ENCODE peak calls at places on chromosomes 2 and 18, in four cellular contexts. L is K562, O is HepG2, A is HCT116. V is an unnamed sample.

GRCh38 chr2:226060228-226060627 is 660.7 kb downstream of the NYAP2 start:
- DNase-seq in O (peak), L (no peak), A (no peak), V (no peak)

GRCh38 chr18:38611036-38611964 is 1045.7 kb upstream of the CELF4 start:
- DNase-seq in L (no peak), O (no peak), A (no peak), V (no peak)

GRCh38 chr2:62685986-62686625 is 19.4 kb upstream of the EHBP1 start:
- DNase-seq in A (no peak), O (no peak), L (no peak), V (no peak)

GRCh38 chr2:109204412-109204811 is 75.4 kb downstream of the SH3RF3 start:
- DNase-seq in A (no peak), L (no peak), O (no peak), V (no peak)

GRCh38 chr2:78892310-78892709 is 133.2 kb upstream of the REG3G start:
- DNase-seq in A (no peak), L (no peak), O (no peak), V (no peak)

GRCh38 chr2:149924549-149925213 is 337.1 kb upstream of the MMADHC start:
- DNase-seq in A (no peak), O (no peak), L (no peak), V (no peak)

GRCh38 chr2:160298960-160299359 is 98.9 kb upstream of the ITGB6 start:
- DNase-seq in L (no peak), A (no peak), O (no peak), V (no peak)

GRCh38 chr2:152781210-152781609 is 62.8 kb downstream of the ARL6IP6 start:
- DNase-seq in A (no peak), O (no peak), L (no peak), V (no peak)

GRCh38 chr2:3483227-3483985 is 35.9 kb downstream of the ADI1 start:
- DNase-seq in L (no peak), O (no peak), A (no peak), V (no peak)

GRCh38 chr2:152950125-152950524 is 231.7 kb downstream of the ARL6IP6 start:
- DNase-seq in O (no peak), A (no peak), L (no peak), V (no peak)

GRCh38 chr2:41709702-41710599 is 337.9 kb upstream of the PKDCC start:
- DNase-seq in L (no peak), O (no peak), A (no peak), V (no peak)

GRCh38 chr2:67797801-67798535 is 264.8 kb downstream of the C1D start:
- DNase-seq in O (no peak), L (no peak), A (no peak), V (no peak)

GRCh38 chr2:238043851-238044250 is 16.9 kb upstream of the SCLY start:
- DNase-seq in O (no peak), L (no peak), A (no peak), V (no peak)

GRCh38 chr2:238168196-238168815 is 9.5 kb downstream of the ERFE start:
- DNase-seq in L (peak), O (no peak), A (no peak), V (no peak)

GRCh38 chr2:232621186-232621585 is 12.2 kb upstream of the EFHD1 start:
- DNase-seq in A (no peak), O (no peak), L (no peak), V (no peak)

GRCh38 chr18:54023471-54023870 is 201.0 kb downstream of the MBD2 start:
- DNase-seq in L (no peak), A (no peak), O (no peak), V (no peak)

GRCh38 chr2:96138146-96139145 is at the start of gene ASTL:
- DNase-seq in A (no peak), O (peak), L (peak), V (no peak)

GRCh38 chr18:25658476-25658875 is 306.5 kb upstream of the ZNF521 start:
- DNase-seq in O (no peak), L (no peak), A (no peak), V (no peak)

GRCh38 chr2:187365315-187365714 is 82.7 kb downstream of the CALCRL start:
- DNase-seq in A (no peak), L (no peak), O (no peak), V (no peak)

GRCh38 chr2:19262150-19262549 is 96.3 kb downstream of the OSR1 start:
- DNase-seq in O (no peak), L (no peak), A (no peak), V (no peak)

GRCh38 chr18:45837283-45838070 is 12.0 kb downstream of the SIGLEC15 start:
- DNase-seq in A (no peak), O (no peak), L (no peak), V (no peak)

GRCh38 chr18:9260388-9261380 is 73.9 kb upstream of the TWSG1 start:
- DNase-seq in A (no peak), O (no peak), L (no peak), V (no peak)

GRCh38 chr18:5152335-5153020 is 44.6 kb downstream of the AKAIN1 start:
- DNase-seq in O (no peak), A (no peak), L (no peak), V (no peak)

GRCh38 chr2:163155279-163155883 is 316.8 kb upstream of the KCNH7 start:
- DNase-seq in L (peak), A (peak), O (peak), V (no peak)

GRCh38 chr18:3340682-3341097 is 78.8 kb downstream of the MYL12B start:
- DNase-seq in L (no peak), O (no peak), A (no peak), V (no peak)

GRCh38 chr2:58336416-58336815 is 95.3 kb upstream of the FANCL start:
- DNase-seq in L (no peak), O (no peak), A (no peak), V (no peak)

GRCh38 chr18:6281874-6282273 is 132.8 kb downstream of the L3MBTL4 start:
- DNase-seq in A (no peak), L (no peak), O (peak), V (no peak)

GRCh38 chr18:6280344-6280743 is 134.4 kb downstream of the L3MBTL4 start:
- DNase-seq in O (no peak), L (no peak), A (no peak), V (no peak)

GRCh38 chr18:6289454-6290242 is 125.1 kb downstream of the L3MBTL4 start:
- DNase-seq in A (no peak), L (no peak), O (no peak), V (no peak)

GRCh38 chr18:6284300-6284699 is 130.4 kb downstream of the L3MBTL4 start:
- DNase-seq in A (no peak), O (no peak), L (no peak), V (no peak)

DNA sequence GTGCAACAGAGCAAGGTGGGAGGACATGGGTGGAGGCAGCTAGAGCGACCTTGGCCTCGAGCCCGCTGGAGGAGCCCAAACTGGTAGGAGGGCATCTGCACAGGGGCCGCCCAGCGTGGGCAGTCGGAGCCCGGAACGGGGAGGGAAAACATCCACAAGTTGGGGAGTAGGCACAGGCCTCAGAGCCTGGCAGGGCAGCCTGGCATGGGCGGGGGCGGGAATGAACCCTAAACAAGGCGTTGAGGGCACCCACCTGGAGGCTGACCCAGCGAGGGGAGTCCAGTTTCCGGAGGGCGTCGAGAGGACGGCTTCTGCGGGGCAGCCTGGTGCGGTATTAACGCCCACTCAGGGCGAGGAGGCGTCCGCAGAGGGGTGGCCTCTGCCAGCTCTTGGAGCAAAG is 129.9 kb downstream of the L3MBTL4 start:
- DNase-seq in O (no peak), A (no peak), L (no peak), V (no peak)
- TF ChIP-seq TCF7L2 in O (no peak), A (no peak), L (no peak), V (no peak)

GRCh38 chr2:239318790-239319189 is 82.0 kb downstream of the HDAC4 start:
- DNase-seq in A (no peak), L (peak), O (no peak), V (no peak)
- TF ChIP-seq TCF7L2 in A (no peak), L (no peak), O (no peak), V (no peak)

DNA sequence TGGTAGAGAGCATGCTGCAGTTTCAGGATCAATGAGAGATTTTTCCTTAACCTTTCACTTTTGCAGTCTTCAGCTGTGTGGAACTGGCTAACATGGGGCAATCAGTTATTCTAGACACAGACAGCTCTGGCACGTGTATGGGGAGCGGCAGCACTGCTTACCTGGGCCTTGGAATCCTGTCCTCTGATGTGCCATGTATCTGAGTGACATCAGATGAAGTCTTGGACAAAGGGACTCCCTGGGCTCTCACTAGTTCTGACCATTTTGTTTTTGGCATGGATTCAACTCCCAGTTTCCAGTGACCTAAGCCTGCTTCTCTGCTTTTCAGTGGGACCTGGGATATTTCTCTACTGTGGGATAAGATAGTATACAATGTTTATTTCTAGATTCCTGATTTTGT is 54.3 kb downstream of the RNF144A start:
- DNase-seq in A (no peak), O (no peak), L (no peak), V (no peak)
- TF ChIP-seq TCF7L2 in A (no peak), O (no peak), L (no peak), V (no peak)

GRCh38 chr2:64858541-64859031 is 130.6 kb upstream of the SLC1A4 start:
- DNase-seq in L (no peak), O (no peak), A (no peak), V (no peak)
- TF ChIP-seq TCF7L2 in L (no peak), O (no peak), A (no peak), V (no peak)

GRCh38 chr2:199757466-199757865 is 93.5 kb downstream of the FTCDNL1 start:
- DNase-seq in L (no peak), O (no peak), A (no peak), V (no peak)
- TF ChIP-seq TCF7L2 in L (no peak), O (no peak), A (no peak), V (no peak)

DNA sequence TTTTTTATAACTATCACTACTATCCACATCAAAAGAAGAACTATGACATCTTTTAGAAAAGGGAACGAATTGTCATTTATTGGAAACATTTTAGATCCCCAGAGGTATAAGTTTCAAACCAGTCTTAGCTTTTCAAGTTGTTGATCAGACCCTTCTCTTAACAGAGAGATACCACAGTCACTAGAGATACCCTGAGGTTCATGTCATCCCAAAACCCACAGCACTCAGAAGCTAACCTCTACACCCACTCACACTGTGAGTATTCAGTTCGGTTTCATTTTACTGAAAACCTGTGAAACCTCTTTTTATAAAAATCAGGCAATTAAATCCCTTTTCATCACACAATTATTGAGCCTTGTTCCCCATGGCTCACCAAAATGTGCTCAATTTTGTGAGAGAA is 156.2 kb downstream of the DTNA start:
- DNase-seq in O (no peak), A (no peak), L (no peak), V (no peak)
- TF ChIP-seq TCF7L2 in O (no peak), A (no peak), L (no peak), V (no peak)

DNA sequence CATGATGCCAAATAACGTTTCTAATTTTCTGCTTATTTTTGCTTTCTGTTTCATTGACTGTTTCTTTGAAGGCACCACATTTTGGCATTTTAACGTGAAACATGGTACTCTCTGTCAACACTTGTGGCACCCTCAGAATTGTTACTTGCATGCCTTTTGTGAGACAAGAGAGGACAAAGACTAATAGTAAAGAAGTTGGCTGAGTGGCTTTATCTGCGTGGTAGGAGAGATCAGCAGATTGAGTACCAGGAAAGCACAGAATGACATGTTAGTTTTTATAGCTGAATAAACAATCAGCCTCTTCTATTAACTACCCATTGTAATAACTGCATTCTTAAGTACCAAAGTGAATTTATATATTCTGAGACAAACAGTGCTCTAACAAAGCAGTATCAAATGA is 8.6 kb downstream of the ZNF638 start:
- DNase-seq in A (no peak), O (no peak), L (no peak), V (no peak)
- TF ChIP-seq TCF7L2 in A (no peak), O (no peak), L (no peak), V (no peak)

GRCh38 chr2:235347691-235348090 is 146.2 kb upstream of the AGAP1 start:
- DNase-seq in L (peak), A (peak), O (no peak), V (no peak)
- TF ChIP-seq TCF7L2 in L (no peak), A (peak), O (no peak), V (no peak)

V was measured in Panc1.